ENCODE peak calls at places on chromosomes 16 and 17, in eight cellular contexts. I is HS-5; J is stimulated activated CD4-positive, alpha-beta T cell treated with anti-CD3 and anti-CD28 coated beads, Interleukin-12 subunit alpha, Interleukin-12 subunit beta, amount 100 ng/mL, for 4 hours; U is AG04449; O is anterior cingulate cortex; E is activated T-helper 1 cell treated with anti-CD3 and anti-CD28 coated beads, Interleukin-12 subunit alpha, Interleukin-12 subunit beta, Interleukin-2, Interleukin-4 antibody, amounts not matched to agents 30 ng/mL and 10 ng/mL and 1 ng/mL, durations not matched to agents 14 hours and 24 hours and 36 hours; Q is activated CD4-positive, CD25-positive, alpha-beta regulatory T cell; Z is body of pancreas. H is an unnamed sample.

GRCh38 chr17:31492880-31493655 is 101.6 kb downstream of the RAB11FIP4 start:
- DNase-seq in Q (peak; percentile 34), U (no peak), J (peak; percentile 69), Z (peak; percentile 46), E (peak; percentile 31), I (no peak), O (no peak), H (no peak)

GRCh38 chr16:81716478-81717210 is 62.4 kb upstream of the PLCG2 start:
- DNase-seq in E (no peak), J (no peak), Z (no peak), I (no peak), U (no peak), O (no peak), Q (no peak), H (no peak)

GRCh38 chr17:15281909-15282308 is 16.8 kb upstream of the PMP22 start:
- DNase-seq in O (no peak), Z (no peak), J (no peak), Q (no peak), U (no peak), E (no peak), I (no peak), H (no peak)

GRCh38 chr17:50027639-50028206 is 28.2 kb upstream of the ITGA3 start:
- DNase-seq in Z (peak; percentile 34), Q (no peak), O (no peak), J (no peak), U (no peak), I (peak; percentile 93), E (no peak), H (peak; percentile 63)

GRCh38 chr17:74332017-74332650 is 6.1 kb downstream of the KIF19 start:
- DNase-seq in E (no peak), Z (no peak), Q (no peak), J (no peak), O (no peak), U (no peak), I (no peak), H (no peak)

GRCh38 chr16:89364603-89365002 is 125.8 kb downstream of the ANKRD11 start:
- DNase-seq in I (no peak), Z (peak; percentile 74), Q (no peak), U (no peak), E (no peak), J (no peak), O (no peak), H (no peak)

GRCh38 chr17:53150101-53150698 is 672.5 kb upstream of the KIF2B start:
- DNase-seq in Q (no peak), E (no peak), I (no peak), Z (no peak), U (no peak), J (no peak), O (no peak), H (no peak)

GRCh38 chr16:30053376-30054015 is 12.1 kb upstream of the ALDOA start:
- DNase-seq in I (no peak), Q (no peak), U (no peak), E (no peak), Z (no peak), J (no peak), O (no peak), H (no peak)

GRCh38 chr16:1152651-1153259 is at the start of gene CACNA1H:
- DNase-seq in J (peak; percentile 65), U (no peak), I (no peak), E (peak; percentile 19), O (no peak), Z (peak; percentile 38), Q (peak; percentile 17), H (no peak)

GRCh38 chr16:20768121-20768520 is 4.3 kb downstream of the ACSM3 start:
- DNase-seq in U (no peak), I (no peak), E (no peak), Z (no peak), J (no peak), O (no peak), Q (no peak), H (no peak)

GRCh38 chr17:8861482-8862181 is 5.8 kb downstream of the PIK3R6 start:
- DNase-seq in E (no peak), Q (no peak), O (no peak), U (no peak), Z (no peak), J (no peak), I (no peak), H (no peak)

GRCh38 chr16:48408688-48409087 is 23.5 kb upstream of the SIAH1 start:
- DNase-seq in I (no peak), Q (no peak), Z (peak; percentile 29), U (no peak), J (no peak), E (no peak), O (no peak), H (no peak)

GRCh38 chr16:53732296-53732929 is 28.5 kb downstream of the FTO start:
- DNase-seq in E (no peak), U (no peak), Z (peak; percentile 14), Q (no peak), I (no peak), O (no peak), J (no peak), H (no peak)

GRCh38 chr17:67294451-67295199 is 49.6 kb upstream of the HELZ start:
- DNase-seq in U (no peak), I (no peak), Z (no peak), J (no peak), E (no peak), O (no peak), Q (no peak), H (no peak)

GRCh38 chr16:67563708-67564468 is 1.6 kb downstream of the CTCF start:
- DNase-seq in Q (no peak), J (no peak), E (peak; percentile 26), Z (peak; percentile 61), O (no peak), I (no peak), U (no peak), H (peak; percentile 63)

H was measured in AG09309.